ENCODE peak calls at places on chromosome 14, in four cellular contexts. L is skeletal muscle cell, K is tibial artery, V is mucosa of descending colon. M is an unnamed sample.
A peak's percentile ranks its signal among the peaks of the same experiment; 100 is the strongest.

GRCh38 chr14:79947440-79947839 is 263.9 kb downstream of the DIO2 start:
- DNase-seq in L (no peak), K (no peak), V (no peak), M (no peak)

GRCh38 chr14:102928412-102929348 is 6.2 kb downstream of the AMN start:
- DNase-seq in L (no peak), K (peak; percentile 34), V (peak; percentile 97), M (peak; percentile 83)

GRCh38 chr14:63852271-63852816 is 460 bp upstream of the SYNE2 start:
- DNase-seq in L (no peak), K (no peak), V (no peak), M (no peak)

GRCh38 chr14:31530136-31530535 is 31.1 kb upstream of the NUBPL start:
- DNase-seq in L (no peak), K (no peak), V (no peak), M (no peak)

GRCh38 chr14:82070040-82070439 is 536.4 kb upstream of the SEL1L start:
- DNase-seq in L (no peak), K (no peak), V (no peak), M (no peak)

GRCh38 chr14:20989787-20990600 is at the start of gene METTL17:
- DNase-seq in L (peak; percentile 93), K (peak; percentile 94), V (peak; percentile 91), M (peak; percentile 88)

GRCh38 chr14:105389534-105389933 is 8.8 kb upstream of the TEX22 start:
- DNase-seq in L (no peak), K (no peak), V (peak; percentile 26), M (no peak)

GRCh38 chr14:79201545-79202247 is 1009.6 kb downstream of the DIO2 start:
- DNase-seq in L (no peak), K (no peak), V (no peak), M (no peak)

GRCh38 chr14:104119119-104119699 is 19.2 kb upstream of the KIF26A start:
- DNase-seq in L (no peak), K (no peak), V (peak; percentile 21), M (no peak)

GRCh38 chr14:65069874-65070709 is 32.2 kb downstream of the MAX start:
- DNase-seq in L (no peak), K (no peak), V (peak; percentile 86), M (peak; percentile 80)

GRCh38 chr14:76884853-76885276 is 58.7 kb downstream of the LRRC74A start:
- DNase-seq in L (no peak), K (peak; percentile 47), V (no peak), M (no peak)

GRCh38 chr14:78316058-78316457 is 145.9 kb downstream of the NRXN3 start:
- DNase-seq in L (no peak), K (no peak), V (no peak), M (no peak)

GRCh38 chr14:51472881-51473280 is 178.8 kb upstream of the FRMD6 start:
- DNase-seq in L (no peak), K (no peak), V (no peak), M (no peak)

GRCh38 chr14:60339571-60339970 is 90.5 kb downstream of the PPM1A start:
- DNase-seq in L (no peak), K (no peak), V (no peak), M (peak; percentile 32)

GRCh38 chr14:90489306-90489705 is 92.5 kb downstream of the CALM1 start:
- DNase-seq in L (no peak), K (no peak), V (no peak), M (no peak)

GRCh38 chr14:34460841-34461240 is 1.2 kb downstream of the SPTSSA start:
- DNase-seq in L (no peak), K (no peak), V (no peak), M (peak; percentile 67)

GRCh38 chr14:52014601-52015267 is 25.4 kb downstream of the RTRAF start:
- DNase-seq in L (no peak), K (no peak), V (no peak), M (no peak)

GRCh38 chr14:52155656-52156213 is 86.9 kb upstream of the NID2 start:
- DNase-seq in L (no peak), K (no peak), V (no peak), M (no peak)

GRCh38 chr14:49972840-49973239 is 80.0 kb downstream of the ARF6 start:
- DNase-seq in L (peak; percentile 72), K (peak; percentile 56), V (peak; percentile 69), M (peak; percentile 78)

GRCh38 chr14:90522585-90523191 is 125.9 kb downstream of the CALM1 start:
- DNase-seq in L (no peak), K (peak; percentile 59), V (peak; percentile 62), M (peak; percentile 70)

GRCh38 chr14:85310491-85311272 is 219.3 kb upstream of the FLRT2 start:
- DNase-seq in L (no peak), K (no peak), V (no peak), M (no peak)

GRCh38 chr14:101554991-101555668 is 6.2 kb upstream of the DIO3 start:
- DNase-seq in L (no peak), K (no peak), V (peak; percentile 75), M (no peak)
- H3K4me3 ChIP-seq in L (no peak overlapping the region), K (no peak overlapping the region), V (no peak overlapping the region), M (no peak overlapping the region)

GRCh38 chr14:68944162-68944561 is 34.9 kb downstream of the ACTN1 start:
- DNase-seq in L (no peak), K (no peak), V (no peak), M (no peak)

GRCh38 chr14:68941820-68942219 is 37.3 kb downstream of the ACTN1 start:
- DNase-seq in L (peak; percentile 72), K (peak; percentile 62), V (no peak), M (peak; percentile 96)

GRCh38 chr14:68943107-68943506 is 36.0 kb downstream of the ACTN1 start:
- DNase-seq in L (no peak), K (no peak), V (no peak), M (no peak)

GRCh38 chr14:68940614-68941185 is 38.4 kb downstream of the ACTN1 start:
- DNase-seq in L (no peak), K (no peak), V (no peak), M (no peak)

GRCh38 chr14:68942281-68943035 is 36.6 kb downstream of the ACTN1 start:
- DNase-seq in L (no peak), K (no peak), V (no peak), M (peak; percentile 55)
- H3K4me3 ChIP-seq in L (no peak overlapping the region), K (no peak overlapping the region), V (no peak overlapping the region), M (no peak overlapping the region)

DNA sequence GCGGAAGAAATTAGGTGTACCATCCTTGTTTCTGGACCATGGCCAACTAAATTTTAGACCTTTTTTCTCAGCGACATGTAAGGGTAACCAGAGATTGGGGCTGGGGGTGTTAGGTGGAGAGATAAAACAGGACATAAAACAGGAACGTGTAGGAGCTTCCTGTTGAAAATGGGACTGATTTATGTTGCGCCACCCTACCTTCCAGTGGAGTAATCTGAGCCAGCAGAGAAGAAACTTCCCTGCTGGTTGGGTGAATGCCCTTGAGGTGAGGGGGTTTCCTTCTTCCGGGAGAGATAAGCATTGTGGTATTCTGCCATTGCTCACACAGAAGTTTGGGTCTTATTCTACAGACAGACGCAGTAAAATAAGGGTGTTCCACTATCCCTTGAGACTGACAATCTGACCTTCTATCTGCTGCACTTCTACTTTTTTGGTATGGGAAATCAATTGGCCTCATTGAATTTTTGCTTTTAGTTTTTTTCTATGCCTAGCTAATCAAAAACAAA is 417.6 kb downstream of the PCNX1 start:
- DNase-seq in L (no peak), K (no peak), V (no peak), M (no peak)
- H3K4me3 ChIP-seq in L (no peak overlapping the region), K (no peak overlapping the region), V (no peak overlapping the region), M (peak overlapping the region; percentile 97)

DNA sequence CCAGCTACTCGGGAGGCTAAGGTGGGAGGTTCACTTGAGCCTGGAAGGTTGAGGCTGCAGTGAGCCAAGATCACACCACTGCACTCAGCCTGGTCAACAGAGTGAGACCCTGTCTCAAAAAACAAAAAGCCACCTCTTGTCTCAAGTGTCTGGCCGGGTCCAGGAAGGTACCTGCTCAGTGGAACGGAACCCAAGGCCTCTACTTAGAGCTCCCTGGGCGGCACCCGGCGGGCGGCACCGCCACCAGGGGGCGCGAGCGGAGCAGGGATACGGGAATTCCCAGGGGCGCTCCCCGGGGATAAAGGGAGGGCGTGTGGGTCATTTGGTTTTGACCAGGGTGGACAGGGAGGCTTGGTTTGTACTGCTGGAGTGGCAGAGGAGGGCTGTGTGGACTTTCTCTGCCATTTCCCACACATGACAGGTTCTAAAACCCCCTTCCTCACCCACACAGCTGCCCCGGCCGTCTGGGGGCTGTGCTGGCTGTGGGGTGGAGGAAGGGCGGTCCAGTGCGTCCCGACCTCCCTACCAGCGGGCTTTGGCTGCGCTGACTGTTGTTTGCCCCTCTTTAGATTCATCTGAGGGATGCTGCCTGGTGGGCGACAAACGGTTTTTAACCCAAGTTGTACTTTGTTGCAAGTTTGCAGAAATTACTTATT is 91.4 kb downstream of the SETD3 start:
- DNase-seq in L (no peak), K (no peak), V (peak; percentile 50), M (no peak)
- H3K4me3 ChIP-seq in L (no peak overlapping the region), K (no peak overlapping the region), V (no peak overlapping the region), M (no peak overlapping the region)

GRCh38 chr14:71539660-71540285 is 392.5 kb upstream of the RGS6 start:
- DNase-seq in L (no peak), K (no peak), V (no peak), M (no peak)
- H3K4me3 ChIP-seq in L (no peak overlapping the region), K (peak overlapping the region; percentile 17), V (no peak overlapping the region), M (no peak overlapping the region)

GRCh38 chr14:94111276-94112095 is 950 bp downstream of the IFI27 start:
- DNase-seq in L (no peak), K (no peak), V (peak; percentile 40), M (no peak)
- H3K4me3 ChIP-seq in L (no peak overlapping the region), K (peak overlapping the region; percentile 16), V (no peak overlapping the region), M (no peak overlapping the region)

DNA sequence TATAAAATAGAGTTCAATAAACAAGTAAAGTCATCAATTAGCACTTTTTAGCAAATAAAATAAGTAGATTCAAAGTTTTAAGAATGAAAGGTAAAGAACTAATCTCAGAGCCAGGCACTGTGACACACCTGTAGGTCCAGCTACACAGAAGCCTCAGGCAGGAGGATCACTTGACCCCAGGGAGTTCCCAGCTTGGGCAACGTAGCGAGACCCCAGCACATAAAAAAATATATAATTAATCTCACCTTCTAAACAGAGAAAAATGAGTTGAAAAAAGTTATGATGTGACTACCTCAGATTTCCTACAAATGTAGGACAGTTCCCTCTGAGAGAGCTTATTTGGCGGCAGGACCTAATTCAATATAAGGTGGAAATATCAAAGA is 19.3 kb downstream of the DAD1 start:
- DNase-seq in L (no peak), K (no peak), V (no peak), M (no peak)
- H3K4me3 ChIP-seq in L (no peak overlapping the region), K (no peak overlapping the region), V (no peak overlapping the region), M (no peak overlapping the region)

DNA sequence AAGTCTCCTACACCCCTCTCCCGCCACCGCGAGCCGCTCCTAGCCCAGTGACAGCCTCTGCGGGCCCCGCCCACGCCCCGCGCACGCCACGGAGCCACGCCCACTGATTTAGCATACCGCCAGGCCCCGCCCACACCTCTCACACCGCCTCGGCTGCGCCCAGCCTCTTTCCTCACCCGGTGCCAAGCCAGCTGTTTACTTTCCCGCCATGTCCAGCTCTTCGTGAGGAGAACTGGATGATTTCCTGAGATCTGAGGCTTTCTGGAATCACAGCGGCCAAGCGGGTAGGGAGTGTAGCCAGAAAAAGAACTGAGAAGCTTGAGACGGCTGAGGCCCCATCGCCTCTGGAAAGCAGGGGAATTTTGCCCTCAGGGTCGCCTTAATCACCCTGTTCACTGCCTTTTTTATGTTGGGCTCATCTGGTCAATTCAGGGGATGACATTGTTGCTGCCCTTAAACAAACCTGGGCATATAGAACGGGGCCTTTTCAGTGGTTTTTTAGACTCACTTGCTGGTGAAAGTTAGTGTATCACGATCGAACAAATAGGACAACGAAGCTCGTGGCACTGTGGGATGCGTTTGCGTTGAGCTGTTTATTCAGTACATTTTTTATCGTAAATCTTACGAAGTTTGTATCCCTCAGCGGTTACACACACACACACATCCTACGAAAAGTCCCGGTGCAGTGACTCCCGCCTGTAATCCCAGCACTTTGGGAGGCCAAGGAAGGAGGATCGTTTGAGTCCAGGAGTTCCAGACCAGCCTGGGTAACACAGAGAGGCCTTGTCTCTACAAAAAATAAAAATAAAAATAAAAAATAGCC is at the start of gene RNF212B:
- DNase-seq in L (peak; percentile 27), K (peak; percentile 92), V (peak; percentile 96), M (no peak)
- H3K4me3 ChIP-seq in L (peak within 1 kb of the TSS; percentile 36), K (peak within 1 kb of the TSS; percentile 35), V (no peak within 1 kb of the TSS), M (peak within 1 kb of the TSS; percentile 47)

M was measured in PC-9.